ENCODE peak calls at places on chromosomes 5 and 9, in six cellular contexts. One of them, this sample, is unnamed.

GRCh38 chr5:170269579-170269978 is 28.0 kb downstream of the LCP2 start:
- DNase-seq in T47D: no peak
- DNase-seq in HCT116: no peak
- DNase-seq in HepG2: no peak
- DNase-seq in SK-N-SH: no peak
- DNase-seq in GM12878: no peak
- DNase-seq in this sample: no peak

GRCh38 chr5:1316941-1317340 is 22.1 kb upstream of the TERT start:
- DNase-seq in T47D: no peak
- DNase-seq in HCT116: no peak
- DNase-seq in HepG2: no peak
- DNase-seq in SK-N-SH: no peak
- DNase-seq in GM12878: no peak
- DNase-seq in this sample: no peak

GRCh38 chr5:136720674-136721073 is 355.3 kb upstream of the TRPC7 start:
- DNase-seq in T47D: no peak
- DNase-seq in HCT116: no peak
- DNase-seq in HepG2: no peak
- DNase-seq in SK-N-SH: no peak
- DNase-seq in GM12878: no peak
- DNase-seq in this sample: no peak

GRCh38 chr5:71860048-71860447 is 141.0 kb downstream of the CARTPT start:
- DNase-seq in T47D: no peak
- DNase-seq in HCT116: no peak
- DNase-seq in HepG2: no peak
- DNase-seq in SK-N-SH: no peak
- DNase-seq in GM12878: no peak
- DNase-seq in this sample: no peak

GRCh38 chr5:145752947-145753346 is 82.2 kb downstream of the PRELID2 start:
- DNase-seq in T47D: no peak
- DNase-seq in HCT116: no peak
- DNase-seq in HepG2: no peak
- DNase-seq in SK-N-SH: no peak
- DNase-seq in GM12878: no peak
- DNase-seq in this sample: no peak

GRCh38 chr9:84691634-84692033 is 22.1 kb downstream of the NTRK2 start:
- DNase-seq in T47D: no peak
- DNase-seq in HCT116: no peak
- DNase-seq in HepG2: no peak
- DNase-seq in SK-N-SH: no peak
- DNase-seq in GM12878: no peak
- DNase-seq in this sample: no peak

GRCh38 chr5:56123531-56124243 is 109.4 kb downstream of the ANKRD55 start:
- DNase-seq in T47D: no peak
- DNase-seq in HCT116: peak
- DNase-seq in HepG2: peak
- DNase-seq in SK-N-SH: no peak
- DNase-seq in GM12878: no peak
- DNase-seq in this sample: peak

GRCh38 chr5:148973455-148973854 is 89.4 kb downstream of the SH3TC2 start:
- DNase-seq in T47D: no peak
- DNase-seq in HCT116: no peak
- DNase-seq in HepG2: no peak
- DNase-seq in SK-N-SH: no peak
- DNase-seq in GM12878: no peak
- DNase-seq in this sample: no peak

GRCh38 chr5:6759401-6759800 is 46.2 kb downstream of the TENT4A start:
- DNase-seq in T47D: no peak
- DNase-seq in HCT116: no peak
- DNase-seq in HepG2: peak
- DNase-seq in SK-N-SH: peak
- DNase-seq in GM12878: no peak
- DNase-seq in this sample: no peak

GRCh38 chr9:79195904-79196303 is 375.9 kb upstream of the TLE4 start:
- DNase-seq in T47D: no peak
- DNase-seq in HCT116: no peak
- DNase-seq in HepG2: no peak
- DNase-seq in SK-N-SH: no peak
- DNase-seq in GM12878: no peak
- DNase-seq in this sample: no peak

GRCh38 chr5:143166661-143167420 is 236.6 kb downstream of the NR3C1 start:
- DNase-seq in T47D: no peak
- DNase-seq in HCT116: no peak
- DNase-seq in HepG2: peak
- DNase-seq in SK-N-SH: no peak
- DNase-seq in GM12878: peak
- DNase-seq in this sample: no peak

GRCh38 chr9:86550411-86550810 is 196.2 kb upstream of the TUT7 start:
- DNase-seq in T47D: no peak
- DNase-seq in HCT116: no peak
- DNase-seq in HepG2: no peak
- DNase-seq in SK-N-SH: no peak
- DNase-seq in GM12878: no peak
- DNase-seq in this sample: no peak

GRCh38 chr9:8762676-8763075 is 963.1 kb upstream of the DMAC1 start:
- DNase-seq in T47D: no peak
- DNase-seq in HCT116: no peak
- DNase-seq in HepG2: no peak
- DNase-seq in SK-N-SH: no peak
- DNase-seq in GM12878: no peak
- DNase-seq in this sample: no peak

GRCh38 chr9:93968451-93969327 is 13.5 kb upstream of the BARX1 start:
- DNase-seq in T47D: no peak
- DNase-seq in HCT116: no peak
- DNase-seq in HepG2: peak
- DNase-seq in SK-N-SH: no peak
- DNase-seq in GM12878: no peak
- DNase-seq in this sample: no peak

DNA sequence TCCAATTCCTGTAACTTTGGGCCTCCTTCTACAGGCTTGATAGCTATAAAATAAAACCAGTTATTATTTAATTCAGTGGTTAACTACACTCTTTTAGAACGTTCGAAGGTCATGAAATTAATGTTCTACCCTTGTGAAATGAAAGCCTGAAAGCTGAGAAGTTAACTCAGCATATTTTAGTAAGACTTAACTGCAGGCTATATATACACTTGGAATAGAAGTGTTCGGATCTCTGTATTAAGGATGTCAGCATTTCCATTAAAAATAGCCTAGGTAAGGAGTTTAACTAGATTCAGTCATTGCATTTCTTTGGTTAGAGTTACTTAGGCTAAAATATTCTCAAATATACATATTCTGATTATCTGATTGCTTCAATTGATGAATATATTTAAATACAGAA is 229.2 kb downstream of the MRPS30 start:
- DNase-seq in T47D: no peak
- DNase-seq in HCT116: no peak
- DNase-seq in HepG2: no peak
- DNase-seq in SK-N-SH: no peak
- DNase-seq in GM12878: no peak
- DNase-seq in this sample: no peak
- TF ChIP-seq JUND in T47D: no peak
- TF ChIP-seq JUND in HCT116: no peak
- TF ChIP-seq JUND in HepG2: no peak
- TF ChIP-seq JUND in SK-N-SH: no peak
- TF ChIP-seq JUND in GM12878: no peak
- TF ChIP-seq JUND in this sample: no peak

GRCh38 chr9:18437315-18438200 is 36.4 kb upstream of the ADAMTSL1 start:
- DNase-seq in T47D: no peak
- DNase-seq in HCT116: no peak
- DNase-seq in HepG2: peak
- DNase-seq in SK-N-SH: peak
- DNase-seq in GM12878: no peak
- DNase-seq in this sample: no peak

GRCh38 chr9:18438951-18439350 is 35.0 kb upstream of the ADAMTSL1 start:
- DNase-seq in T47D: no peak
- DNase-seq in HCT116: no peak
- DNase-seq in HepG2: no peak
- DNase-seq in SK-N-SH: no peak
- DNase-seq in GM12878: no peak
- DNase-seq in this sample: no peak

GRCh38 chr9:18441245-18441644 is 32.7 kb upstream of the ADAMTSL1 start:
- DNase-seq in T47D: no peak
- DNase-seq in HCT116: no peak
- DNase-seq in HepG2: no peak
- DNase-seq in SK-N-SH: no peak
- DNase-seq in GM12878: no peak
- DNase-seq in this sample: no peak

GRCh38 chr9:18442629-18443491 is 31.1 kb upstream of the ADAMTSL1 start:
- DNase-seq in T47D: peak
- DNase-seq in HCT116: peak
- DNase-seq in HepG2: peak
- DNase-seq in SK-N-SH: peak
- DNase-seq in GM12878: no peak
- DNase-seq in this sample: peak

GRCh38 chr9:18438300-18438925 is 35.5 kb upstream of the ADAMTSL1 start:
- DNase-seq in T47D: no peak
- DNase-seq in HCT116: no peak
- DNase-seq in HepG2: no peak
- DNase-seq in SK-N-SH: peak
- DNase-seq in GM12878: no peak
- DNase-seq in this sample: peak
- TF ChIP-seq JUND in T47D: no peak
- TF ChIP-seq JUND in HCT116: no peak
- TF ChIP-seq JUND in HepG2: no peak
- TF ChIP-seq JUND in SK-N-SH: no peak
- TF ChIP-seq JUND in GM12878: no peak
- TF ChIP-seq JUND in this sample: no peak

GRCh38 chr9:88733651-88734470 is 198.9 kb downstream of the NXNL2 start:
- DNase-seq in T47D: no peak
- DNase-seq in HCT116: no peak
- DNase-seq in HepG2: no peak
- DNase-seq in SK-N-SH: no peak
- DNase-seq in GM12878: no peak
- DNase-seq in this sample: no peak
- TF ChIP-seq JUND in T47D: no peak
- TF ChIP-seq JUND in HCT116: no peak
- TF ChIP-seq JUND in HepG2: no peak
- TF ChIP-seq JUND in SK-N-SH: no peak
- TF ChIP-seq JUND in GM12878: no peak
- TF ChIP-seq JUND in this sample: no peak

DNA sequence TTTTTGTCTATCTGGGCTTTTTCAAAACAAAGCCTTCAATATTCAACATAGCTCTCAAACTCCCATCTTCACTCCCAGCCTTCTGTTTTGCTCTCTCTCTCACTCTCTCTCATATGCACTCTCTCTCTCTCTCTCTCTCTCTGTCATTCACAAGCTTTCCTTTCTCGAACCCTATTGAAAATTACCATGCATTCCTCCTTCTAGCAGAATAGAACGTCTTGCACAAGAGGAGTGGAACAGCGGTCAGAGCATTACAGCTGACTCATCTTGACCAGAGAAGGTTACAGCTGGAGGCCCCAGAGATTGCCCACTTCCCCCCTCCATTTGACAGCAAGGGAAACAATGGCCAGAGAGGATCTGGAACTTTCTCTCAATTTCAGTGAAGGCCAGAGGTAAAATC is 51.0 kb upstream of the LIFR start:
- DNase-seq in T47D: no peak
- DNase-seq in HCT116: no peak
- DNase-seq in HepG2: no peak
- DNase-seq in SK-N-SH: no peak
- DNase-seq in GM12878: no peak
- DNase-seq in this sample: no peak
- TF ChIP-seq JUND in T47D: no peak
- TF ChIP-seq JUND in HCT116: no peak
- TF ChIP-seq JUND in HepG2: no peak
- TF ChIP-seq JUND in SK-N-SH: no peak
- TF ChIP-seq JUND in GM12878: no peak
- TF ChIP-seq JUND in this sample: no peak

DNA sequence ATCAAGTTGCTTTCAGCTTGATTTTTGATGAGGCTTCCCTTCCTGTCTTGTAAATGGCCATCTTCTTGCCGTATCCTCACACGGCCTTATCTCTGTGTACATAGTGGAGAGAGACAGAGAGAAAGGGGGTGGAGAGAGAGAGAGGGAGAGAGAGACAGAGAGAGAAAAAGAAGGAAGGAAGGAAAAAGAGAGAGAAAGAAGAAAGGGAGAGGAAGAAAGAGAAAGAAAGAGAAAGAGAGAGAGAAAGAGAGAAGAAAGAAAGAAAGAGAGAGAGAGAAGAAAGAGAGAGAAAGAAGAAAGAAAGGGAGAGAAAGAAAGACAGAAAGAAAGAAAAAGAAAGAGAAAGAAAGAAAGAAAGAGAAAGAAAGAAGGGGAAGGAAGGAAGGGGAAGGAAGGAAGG is 46.6 kb downstream of the ITGA1 start:
- DNase-seq in T47D: no peak
- DNase-seq in HCT116: no peak
- DNase-seq in HepG2: no peak
- DNase-seq in SK-N-SH: no peak
- DNase-seq in GM12878: no peak
- DNase-seq in this sample: no peak
- TF ChIP-seq JUND in T47D: no peak
- TF ChIP-seq JUND in HCT116: no peak
- TF ChIP-seq JUND in HepG2: no peak
- TF ChIP-seq JUND in SK-N-SH: no peak
- TF ChIP-seq JUND in GM12878: no peak
- TF ChIP-seq JUND in this sample: no peak

GRCh38 chr5:124480022-124480421 is 266.4 kb downstream of the ZNF608 start:
- DNase-seq in T47D: no peak
- DNase-seq in HCT116: no peak
- DNase-seq in HepG2: no peak
- DNase-seq in SK-N-SH: no peak
- DNase-seq in GM12878: no peak
- DNase-seq in this sample: no peak
- TF ChIP-seq JUND in T47D: no peak
- TF ChIP-seq JUND in HCT116: no peak
- TF ChIP-seq JUND in HepG2: no peak
- TF ChIP-seq JUND in SK-N-SH: no peak
- TF ChIP-seq JUND in GM12878: no peak
- TF ChIP-seq JUND in this sample: no peak

DNA sequence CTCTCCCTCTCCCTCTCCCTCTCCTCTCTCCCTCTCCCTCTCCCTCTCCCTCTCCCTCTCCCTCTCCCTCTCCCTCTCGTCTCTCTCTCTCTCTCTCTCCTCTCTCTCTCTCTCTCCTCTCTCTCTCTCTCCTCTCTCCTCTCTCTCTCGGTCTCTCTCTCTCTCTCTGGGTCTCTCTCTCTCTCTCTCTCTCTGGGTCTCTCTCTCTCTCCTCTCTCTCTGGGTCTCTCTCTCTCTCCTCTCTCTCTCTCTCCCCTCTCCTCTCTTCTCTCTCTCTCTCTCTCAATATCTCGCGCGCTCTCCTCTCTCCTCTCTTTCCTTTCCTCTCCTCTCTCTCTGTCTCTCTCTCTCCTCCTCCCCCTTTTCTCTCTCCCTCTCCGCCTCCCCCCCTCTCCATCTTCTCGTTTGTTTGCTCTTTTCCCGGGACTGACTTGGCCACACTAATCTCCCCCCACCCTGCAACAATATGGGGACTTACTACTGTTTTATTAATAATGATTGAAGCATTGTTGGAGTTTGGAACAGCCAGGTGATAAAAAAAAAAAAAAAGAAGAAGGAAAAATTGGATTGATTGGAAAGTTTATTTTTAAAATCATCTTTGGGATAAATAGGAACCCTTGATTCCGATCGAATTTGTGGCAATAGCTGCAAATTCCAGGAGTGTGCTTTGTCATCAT is 857 bp upstream of the NR2F1-AS1 start:
- DNase-seq in T47D: no peak
- DNase-seq in HCT116: peak
- DNase-seq in HepG2: peak
- DNase-seq in SK-N-SH: no peak
- DNase-seq in GM12878: no peak
- DNase-seq in this sample: no peak
- TF ChIP-seq JUND in T47D: no peak
- TF ChIP-seq JUND in HCT116: no peak
- TF ChIP-seq JUND in HepG2: no peak
- TF ChIP-seq JUND in SK-N-SH: no peak
- TF ChIP-seq JUND in GM12878: no peak
- TF ChIP-seq JUND in this sample: peak